ENCODE peak calls at places on chromosome 15, in seven cellular contexts. Y, O, C, P, V, U and Z are unnamed samples.

GRCh38 chr15:52227456-52227855 is 36.3 kb upstream of the GNB5 start:
- DNase-seq in Y (peak; percentile 87), O (peak; percentile 64), C (peak; percentile 88), P (peak; percentile 82), V (peak; percentile 52), U (no peak), Z (no peak)

GRCh38 chr15:40047413-40048154 is 8.6 kb upstream of the SRP14 start:
- DNase-seq in Y (peak; percentile 58), O (no peak), C (peak; percentile 66), P (peak; percentile 92), V (peak; percentile 84), U (peak; percentile 76), Z (peak; percentile 87)

GRCh38 chr15:39426552-39427532 is 154.0 kb upstream of the THBS1 start:
- DNase-seq in Y (peak; percentile 74), O (no peak), C (peak; percentile 6), P (peak; percentile 91), V (no peak), U (peak; percentile 73), Z (peak; percentile 89)

GRCh38 chr15:90291679-90292356 is 26.3 kb downstream of the NGRN start:
- DNase-seq in Y (no peak), O (no peak), C (no peak), P (no peak), V (no peak), U (peak; percentile 69), Z (no peak)

GRCh38 chr15:48865387-48866079 is 12.4 kb upstream of the EID1 start:
- DNase-seq in Y (peak; percentile 63), O (no peak), C (peak; percentile 64), P (peak; percentile 85), V (no peak), U (no peak), Z (no peak)

GRCh38 chr15:42724276-42724675 is 12.7 kb downstream of the CDAN1 start:
- DNase-seq in Y (no peak), O (no peak), C (no peak), P (no peak), V (no peak), U (no peak), Z (no peak)

GRCh38 chr15:28977377-28978010 is 91.7 kb downstream of the APBA2 start:
- DNase-seq in Y (peak; percentile 96), O (no peak), C (peak; percentile 98), P (peak; percentile 96), V (no peak), U (no peak), Z (peak; percentile 34)

GRCh38 chr15:57685719-57686118 is 20.8 kb upstream of the POLR2M start:
- DNase-seq in Y (no peak), O (no peak), C (peak; percentile 50), P (no peak), V (no peak), U (no peak), Z (no peak)

GRCh38 chr15:59170295-59170881 is 36.3 kb upstream of the LDHAL6B start:
- DNase-seq in Y (no peak), O (no peak), C (peak; percentile 95), P (peak; percentile 72), V (peak; percentile 94), U (peak; percentile 65), Z (peak; percentile 79)

GRCh38 chr15:57747206-57747605 is 40.7 kb downstream of the POLR2M start:
- DNase-seq in Y (no peak), O (no peak), C (peak; percentile 29), P (no peak), V (no peak), U (peak; percentile 69), Z (no peak)

GRCh38 chr15:83837946-83838571 is 184.1 kb downstream of the ADAMTSL3 start:
- DNase-seq in Y (peak; percentile 40), O (peak; percentile 23), C (peak; percentile 49), P (no peak), V (no peak), U (peak; percentile 67), Z (no peak)

GRCh38 chr15:62951481-62951880 is 91.1 kb upstream of the TPM1 start:
- DNase-seq in Y (no peak), O (no peak), C (no peak), P (no peak), V (no peak), U (no peak), Z (no peak)

GRCh38 chr15:80940331-80940730 is 49.3 kb downstream of the MESD start:
- DNase-seq in Y (no peak), O (no peak), C (no peak), P (no peak), V (no peak), U (no peak), Z (no peak)

GRCh38 chr15:33200444-33200843 is 5.9 kb upstream of the FMN1 start:
- DNase-seq in Y (no peak), O (no peak), C (no peak), P (no peak), V (no peak), U (no peak), Z (no peak)

GRCh38 chr15:43777293-43777819 is 590 bp upstream of the ELL3 start:
- DNase-seq in Y (peak; percentile 70), O (peak; percentile 49), C (peak; percentile 88), P (no peak), V (peak; percentile 92), U (peak; percentile 91), Z (peak; percentile 95)

GRCh38 chr15:48596415-48596814 is 49.1 kb downstream of the FBN1 start:
- DNase-seq in Y (peak; percentile 27), O (no peak), C (no peak), P (no peak), V (no peak), U (no peak), Z (no peak)

GRCh38 chr15:84818221-84819131 is 1.3 kb downstream of the ALPK3 start:
- DNase-seq in Y (peak; percentile 17), O (peak; percentile 31), C (no peak), P (peak; percentile 59), V (no peak), U (peak; percentile 56), Z (peak; percentile 36)

GRCh38 chr15:70271422-70272088 is 173.8 kb upstream of the TLE3 start:
- DNase-seq in Y (peak; percentile 97), O (peak; percentile 43), C (peak; percentile 93), P (peak; percentile 97), V (no peak), U (no peak), Z (peak; percentile 23)

GRCh38 chr15:80588801-80589200 is 106.3 kb upstream of the ABHD17C start:
- DNase-seq in Y (peak; percentile 86), O (no peak), C (peak; percentile 94), P (peak; percentile 82), V (no peak), U (no peak), Z (no peak)

GRCh38 chr15:30059771-30060170 is 23.0 kb upstream of the GOLGA8J start:
- DNase-seq in Y (no peak), O (no peak), C (no peak), P (no peak), V (no peak), U (no peak), Z (no peak)

GRCh38 chr15:48126667-48127355 is 6.0 kb downstream of the SLC24A5 start:
- DNase-seq in Y (no peak), O (no peak), C (no peak), P (no peak), V (no peak), U (no peak), Z (no peak)

GRCh38 chr15:90414408-90415028 is 26.5 kb downstream of the IQGAP1 start:
- DNase-seq in Y (peak; percentile 60), O (no peak), C (peak; percentile 77), P (peak; percentile 89), V (no peak), U (no peak), Z (no peak)

GRCh38 chr15:64842986-64843561 is 1.4 kb downstream of the PLEKHO2 start:
- DNase-seq in Y (peak; percentile 64), O (no peak), C (peak; percentile 81), P (peak; percentile 49), V (no peak), U (peak; percentile 80), Z (peak; percentile 87)

GRCh38 chr15:60324706-60325438 is 72.9 kb downstream of the ANXA2 start:
- DNase-seq in Y (peak; percentile 7), O (no peak), C (no peak), P (no peak), V (no peak), U (no peak), Z (no peak)

GRCh38 chr15:91839867-91840266 is 13.6 kb upstream of the SLCO3A1 start:
- DNase-seq in Y (no peak), O (no peak), C (no peak), P (no peak), V (no peak), U (no peak), Z (no peak)

GRCh38 chr15:59746777-59747176 is 57.7 kb upstream of the BNIP2 start:
- DNase-seq in Y (no peak), O (no peak), C (no peak), P (no peak), V (no peak), U (no peak), Z (no peak)

GRCh38 chr15:51641490-51642135 is 19.0 kb upstream of the DMXL2 start:
- DNase-seq in Y (no peak), O (no peak), C (no peak), P (no peak), V (no peak), U (no peak), Z (no peak)

DNA sequence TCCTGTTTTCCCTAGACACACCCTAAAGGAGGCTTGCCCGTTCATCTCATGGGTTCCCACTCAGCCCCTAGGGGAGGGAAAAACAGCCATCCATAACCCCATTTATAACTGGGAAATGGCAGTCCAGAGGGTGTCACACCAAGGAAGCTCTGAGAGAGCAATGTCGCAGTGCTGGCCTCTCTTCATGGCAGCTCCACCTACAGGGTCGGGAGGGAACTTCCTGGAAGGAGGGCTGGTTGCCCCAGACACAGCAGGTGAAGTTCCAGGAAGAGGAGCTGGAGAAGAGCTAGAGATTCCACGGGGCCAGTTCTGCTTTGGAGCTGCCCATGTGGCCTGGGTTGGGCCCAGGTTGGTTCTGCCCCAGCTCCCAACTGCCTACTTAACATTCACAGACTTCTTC is 22.3 kb upstream of the LINGO1 start:
- DNase-seq in Y (no peak), O (no peak), C (peak; percentile 13), P (no peak), V (no peak), U (no peak), Z (no peak)
- H3K4me3 ChIP-seq in Y (no peak overlapping the region), O (no peak overlapping the region), C (no peak overlapping the region), P (no peak overlapping the region), V (no peak overlapping the region), U (no peak overlapping the region), Z (no peak overlapping the region)

GRCh38 chr15:72554471-72555425 is 80.6 kb downstream of the ARIH1 start:
- DNase-seq in Y (peak; percentile 77), O (no peak), C (peak; percentile 34), P (peak; percentile 90), V (no peak), U (no peak), Z (no peak)
- H3K4me3 ChIP-seq in Y (no peak overlapping the region), O (no peak overlapping the region), C (no peak overlapping the region), P (no peak overlapping the region), V (no peak overlapping the region), U (no peak overlapping the region), Z (no peak overlapping the region)

DNA sequence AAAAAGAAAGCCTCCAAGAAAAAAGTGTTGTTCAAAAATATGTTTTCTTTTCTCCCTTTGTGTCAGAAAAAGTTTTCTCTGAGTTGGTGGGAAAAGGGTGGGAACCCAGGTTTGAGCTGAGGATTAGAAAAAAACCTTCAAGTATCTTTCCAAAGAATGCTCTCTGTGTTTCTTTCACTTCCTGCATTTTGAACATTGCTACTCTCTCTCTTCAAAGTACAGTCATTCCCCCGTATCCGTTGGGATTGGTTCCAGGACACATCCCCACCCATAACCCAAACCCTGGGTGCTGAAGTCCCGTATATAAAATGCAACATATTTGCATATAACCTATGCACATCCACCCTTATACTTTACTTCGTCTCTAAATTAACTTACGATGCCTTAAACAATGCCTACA is 139.6 kb downstream of the TMCO5A start:
- DNase-seq in Y (no peak), O (no peak), C (peak; percentile 52), P (peak; percentile 23), V (no peak), U (no peak), Z (no peak)
- H3K4me3 ChIP-seq in Y (no peak overlapping the region), O (peak overlapping the region; percentile 48), C (no peak overlapping the region), P (no peak overlapping the region), V (no peak overlapping the region), U (no peak overlapping the region), Z (no peak overlapping the region)

GRCh38 chr15:67190326-67190725 is 64.1 kb downstream of the AAGAB start:
- DNase-seq in Y (no peak), O (no peak), C (no peak), P (no peak), V (no peak), U (no peak), Z (no peak)
- H3K4me3 ChIP-seq in Y (no peak overlapping the region), O (no peak overlapping the region), C (no peak overlapping the region), P (no peak overlapping the region), V (no peak overlapping the region), U (no peak overlapping the region), Z (no peak overlapping the region)